ENCODE peak calls at places on chromosomes 12 and 14, in ten cellular contexts. V is NCI-H1092 treated with DMSO at 0.1 percent for 48 hours; T is activated CD4-positive, alpha-beta T cell treated with anti-CD3 and anti-CD28 coated beads for 48 hours; G is glomerular endothelial cell; A is AG04449; P is GM04504; R is A172; D is stimulated activated CD4-positive, alpha-beta T cell treated with anti-CD3 and anti-CD28 coated beads, Interleukin-12 subunit alpha, Interleukin-12 subunit beta, amount 100 ng/mL, for 48 hours; C is psoas muscle; K is activated T-cell treated with anti-CD3 and anti-CD28 coated beads, Interleukin-2, amount 50 U/mL, for 72 hours. B is an unnamed sample.
A peak's percentile ranks its signal among the peaks of the same experiment; 100 is the strongest.

GRCh38 chr12:117936722-117937484 is 31.9 kb downstream of the KSR2 start:
- DNase-seq in G (no peak), A (no peak), P (no peak), T (no peak), V (no peak), K (no peak), D (no peak), R (no peak), C (no peak), B (no peak)

GRCh38 chr12:118377891-118378470 is 1.6 kb downstream of the SUDS3 start:
- DNase-seq in A (no peak), D (peak; percentile 49), K (peak; percentile 67), C (peak; percentile 68), V (peak; percentile 32), T (peak; percentile 82), G (no peak), P (no peak), R (peak; percentile 57), B (peak; percentile 40)

GRCh38 chr14:28488658-28489057 is 277.9 kb upstream of the FOXG1 start:
- DNase-seq in V (no peak), K (no peak), G (no peak), P (no peak), R (no peak), D (no peak), C (no peak), A (no peak), T (no peak), B (no peak)

GRCh38 chr14:64880382-64881121 is 845 bp upstream of the SPTB start:
- DNase-seq in C (peak; percentile 62), T (peak; percentile 68), G (no peak), D (peak; percentile 57), P (no peak), A (no peak), K (peak; percentile 69), V (peak; percentile 48), R (peak; percentile 11), B (no peak)

GRCh38 chr12:57889541-57889989 is 43.0 kb upstream of the CTDSP2 start:
- DNase-seq in A (peak; percentile 63), C (peak; percentile 84), K (no peak), R (peak; percentile 41), D (no peak), G (no peak), P (peak; percentile 93), T (no peak), V (peak; percentile 28), B (no peak)

GRCh38 chr12:11885261-11886038 is 185.3 kb upstream of the BCL2L14 start:
- DNase-seq in R (peak; percentile 54), A (no peak), C (no peak), V (peak; percentile 90), D (no peak), K (no peak), P (no peak), G (no peak), T (no peak), B (peak; percentile 89)

GRCh38 chr12:112261559-112261958 is 120.7 kb downstream of the HECTD4 start:
- DNase-seq in C (no peak), A (no peak), G (no peak), T (no peak), D (no peak), K (no peak), P (no peak), R (no peak), V (no peak), B (no peak)

GRCh38 chr14:67645414-67645813 is 25.7 kb downstream of the ARG2 start:
- DNase-seq in K (no peak), T (no peak), C (no peak), D (no peak), G (no peak), V (no peak), A (no peak), P (no peak), R (no peak), B (no peak)

GRCh38 chr12:34604227-34604626 is 581.9 kb downstream of the ALG10 start:
- DNase-seq in T (no peak), C (no peak), A (no peak), P (no peak), R (no peak), V (no peak), D (no peak), G (no peak), K (no peak), B (no peak)

GRCh38 chr12:94969424-94969823 is 34.1 kb downstream of the NDUFA12 start:
- DNase-seq in P (no peak), K (no peak), T (no peak), A (no peak), D (no peak), G (no peak), C (no peak), V (no peak), R (no peak), B (no peak)

GRCh38 chr12:57129311-57130288 is 1.3 kb downstream of the LRP1 start:
- DNase-seq in K (no peak), T (no peak), V (no peak), C (peak; percentile 81), G (no peak), A (no peak), D (no peak), R (no peak), P (no peak), B (no peak)

GRCh38 chr14:29925106-29925722 is 2.4 kb downstream of the PRKD1 start:
- DNase-seq in P (no peak), C (no peak), R (no peak), K (no peak), V (no peak), A (peak; percentile 34), T (no peak), G (no peak), D (no peak), B (peak; percentile 73)

GRCh38 chr14:48391661-48392060 is 716.3 kb upstream of the MDGA2 start:
- DNase-seq in G (no peak), V (no peak), R (no peak), K (no peak), C (no peak), D (no peak), A (no peak), P (no peak), T (no peak), B (no peak)

GRCh38 chr12:82857911-82858533 is 171.3 kb downstream of the TMTC2 start:
- DNase-seq in G (no peak), V (no peak), T (no peak), C (no peak), R (peak; percentile 17), A (no peak), K (no peak), D (no peak), P (no peak), B (peak; percentile 84)

GRCh38 chr14:91409991-91410401 is 7.6 kb downstream of the CCDC88C start:
- DNase-seq in D (no peak), V (no peak), G (no peak), A (no peak), P (no peak), T (no peak), K (peak; percentile 44), C (no peak), R (no peak), B (no peak)

GRCh38 chr12:132516064-132517012 is 26.4 kb downstream of the FBRSL1 start:
- DNase-seq in D (no peak), G (no peak), T (no peak), V (no peak), A (no peak), P (no peak), K (no peak), C (no peak), R (no peak), B (no peak)

GRCh38 chr14:36580856-36581831 is 1.3 kb downstream of the NKX2-8 start:
- DNase-seq in C (no peak), P (no peak), V (peak; percentile 72), D (no peak), K (peak; percentile 48), R (no peak), T (peak; percentile 43), A (no peak), G (no peak), B (peak; percentile 2)

GRCh38 chr12:52171950-52172512 is 19.8 kb downstream of the KRT80 start:
- DNase-seq in K (peak; percentile 39), G (no peak), R (peak; percentile 55), A (no peak), P (no peak), C (peak; percentile 73), D (no peak), T (peak; percentile 56), V (peak; percentile 19), B (no peak)

GRCh38 chr14:22547309-22547947 is 41.6 kb downstream of the DAD1 start:
- DNase-seq in D (no peak), V (no peak), P (no peak), K (no peak), A (no peak), G (no peak), T (peak; percentile 30), C (peak; percentile 79), R (peak; percentile 46), B (no peak)

GRCh38 chr12:98213556-98213955 is 301.8 kb upstream of the TMPO start:
- DNase-seq in C (no peak), T (no peak), P (no peak), K (no peak), V (no peak), R (no peak), A (no peak), D (no peak), G (no peak), B (no peak)

GRCh38 chr12:55362675-55363074 is at the start of gene OR6C75:
- DNase-seq in D (no peak), R (no peak), G (no peak), V (no peak), C (no peak), P (no peak), A (no peak), T (no peak), K (no peak), B (no peak)